ENCODE peak calls at places on chromosomes 2 and 18, in eight cellular contexts. Z is GM06990, U is fibroblast of lung, Q is OCI-LY7, E is lower lobe of right lung, C is cardiac fibroblast, X is fibroblast of villous mesenchyme, R is AG04450. P is an unnamed sample.

GRCh38 chr18:26487437-26487836 is 60.9 kb downstream of the KCTD1 start:
- DNase-seq in Z (no peak), U (no peak), Q (no peak), E (no peak), C (no peak), X (no peak), R (no peak), P (no peak)

GRCh38 chr2:9297807-9298206 is 91.2 kb downstream of the ASAP2 start:
- DNase-seq in Z (no peak), U (no peak), Q (no peak), E (no peak), C (no peak), X (no peak), R (no peak), P (no peak)

GRCh38 chr2:65491381-65491903 is 59.0 kb upstream of the SPRED2 start:
- DNase-seq in Z (no peak), U (peak), Q (no peak), E (no peak), C (no peak), X (no peak), R (no peak), P (no peak)

GRCh38 chr18:67672142-67672541 is 155.6 kb upstream of the DSEL start:
- DNase-seq in Z (no peak), U (no peak), Q (no peak), E (no peak), C (peak), X (no peak), R (no peak), P (no peak)

GRCh38 chr18:28177828-28178635 is 1.1 kb upstream of the CDH2 start:
- DNase-seq in Z (no peak), U (no peak), Q (no peak), E (no peak), C (peak), X (peak), R (no peak), P (no peak)

GRCh38 chr18:54672846-54673475 is 81.9 kb downstream of the DYNAP start:
- DNase-seq in Z (no peak), U (no peak), Q (no peak), E (no peak), C (peak), X (no peak), R (no peak), P (no peak)

GRCh38 chr2:68426885-68427579 is 40.1 kb downstream of the FBXO48 start:
- DNase-seq in Z (peak), U (peak), Q (peak), E (no peak), C (no peak), X (peak), R (peak), P (peak)

GRCh38 chr2:205746408-205746785 is 64.1 kb downstream of the NRP2 start:
- DNase-seq in Z (no peak), U (no peak), Q (no peak), E (peak), C (no peak), X (no peak), R (no peak), P (no peak)

GRCh38 chr2:101736233-101736632 is 38.7 kb downstream of the MAP4K4 start:
- DNase-seq in Z (no peak), U (no peak), Q (no peak), E (no peak), C (no peak), X (no peak), R (no peak), P (no peak)

GRCh38 chr2:96259497-96259921 is 6.3 kb downstream of the TMEM127 start:
- DNase-seq in Z (no peak), U (no peak), Q (no peak), E (peak), C (no peak), X (no peak), R (no peak), P (no peak)

GRCh38 chr2:96261328-96262003 is 4.3 kb downstream of the TMEM127 start:
- DNase-seq in Z (no peak), U (no peak), Q (no peak), E (no peak), C (no peak), X (no peak), R (no peak), P (no peak)

GRCh38 chr2:96262306-96262705 is 3.5 kb downstream of the TMEM127 start:
- DNase-seq in Z (no peak), U (no peak), Q (no peak), E (no peak), C (no peak), X (no peak), R (no peak), P (no peak)

GRCh38 chr2:96258393-96259022 is 7.3 kb downstream of the TMEM127 start:
- DNase-seq in Z (no peak), U (peak), Q (no peak), E (no peak), C (no peak), X (no peak), R (no peak), P (no peak)

GRCh38 chr2:96260404-96261260 is 5.2 kb downstream of the TMEM127 start:
- DNase-seq in Z (no peak), U (peak), Q (peak), E (peak), C (peak), X (peak), R (peak), P (peak)
- TF ChIP-seq CTCF in Z (peak), U (peak), Q (peak), E (peak), C (peak), X (peak), R (peak), P (peak)

DNA sequence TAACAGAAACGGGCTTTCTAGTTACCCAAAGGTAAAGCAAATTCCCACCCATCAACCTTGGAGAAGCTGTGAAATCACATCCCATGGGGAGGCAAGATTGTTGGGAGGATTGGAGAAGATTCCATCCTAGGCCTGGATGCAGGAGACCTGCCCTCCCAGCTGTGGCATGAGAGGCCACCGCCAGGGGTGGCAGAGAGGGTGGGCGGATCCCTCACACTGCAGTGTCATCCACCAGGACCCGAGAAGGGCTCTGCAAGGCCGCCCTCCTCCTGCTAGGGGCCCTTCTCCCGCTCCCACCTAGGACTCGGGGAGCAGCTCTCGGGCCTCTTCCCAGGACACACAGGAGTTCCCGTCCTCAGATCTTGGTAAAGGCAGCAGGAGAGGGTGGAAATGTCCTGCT is 15.5 kb upstream of the ATG16L1 start:
- DNase-seq in Z (no peak), U (no peak), Q (no peak), E (no peak), C (no peak), X (no peak), R (no peak), P (no peak)
- TF ChIP-seq CTCF in Z (no peak), U (no peak), Q (no peak), E (no peak), C (no peak), X (no peak), R (no peak), P (no peak)

DNA sequence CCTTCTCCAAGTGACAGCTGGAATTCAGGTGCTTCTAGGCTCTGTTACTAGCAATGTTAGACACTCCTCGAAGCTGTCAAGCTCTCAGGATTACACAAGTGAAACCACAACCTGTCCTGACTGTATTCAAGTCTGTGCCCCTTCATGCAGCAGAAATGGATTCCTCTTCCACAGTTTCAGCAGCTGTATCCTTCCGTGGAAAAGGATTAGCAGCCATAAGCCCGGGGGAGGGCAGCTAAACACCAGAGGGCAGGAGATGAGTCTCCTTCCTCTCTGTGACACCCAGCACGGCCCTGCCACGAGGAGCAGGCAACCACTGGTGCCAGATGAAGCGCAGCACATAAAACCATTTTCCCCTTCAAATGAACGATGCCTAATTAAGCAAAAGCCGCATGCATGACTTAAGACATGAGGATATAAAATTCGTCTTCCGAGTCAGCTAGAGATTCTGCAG is 1.2 kb downstream of the ST3GAL5 start:
- DNase-seq in Z (no peak), U (peak), Q (peak), E (peak), C (no peak), X (peak), R (no peak), P (no peak)
- TF ChIP-seq CTCF in Z (peak), U (no peak), Q (peak), E (no peak), C (peak), X (peak), R (peak), P (peak)

GRCh38 chr2:230902180-230902899 is 22.7 kb downstream of the GPR55 start:
- DNase-seq in Z (peak), U (peak), Q (peak), E (no peak), C (peak), X (peak), R (peak), P (peak)
- TF ChIP-seq CTCF in Z (peak), U (peak), Q (peak), E (peak), C (peak), X (peak), R (peak), P (peak)

GRCh38 chr2:127052771-127053691 is 53.9 kb downstream of the BIN1 start:
- DNase-seq in Z (no peak), U (no peak), Q (no peak), E (peak), C (no peak), X (no peak), R (no peak), P (no peak)
- TF ChIP-seq CTCF in Z (no peak), U (no peak), Q (no peak), E (no peak), C (no peak), X (no peak), R (no peak), P (no peak)

DNA sequence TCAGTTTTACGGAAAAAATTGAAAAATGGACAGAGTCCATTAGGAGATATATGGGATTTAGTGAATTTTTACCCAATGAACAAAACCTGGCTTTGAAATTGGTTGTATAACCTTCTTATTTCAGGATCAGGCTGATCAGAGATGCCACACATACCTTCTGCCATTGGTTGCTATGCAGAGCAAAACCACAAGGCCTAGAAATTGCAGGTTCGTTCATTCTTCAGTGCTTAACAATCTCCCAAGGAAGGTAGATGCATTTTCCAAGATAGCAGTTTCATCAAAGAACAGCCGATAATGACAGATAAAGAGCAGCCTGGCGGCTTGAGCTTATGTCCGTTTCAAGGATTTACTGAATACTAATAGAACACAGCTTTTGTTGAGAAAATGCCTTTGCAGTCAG is 868.8 kb downstream of the EPHA4 start:
- DNase-seq in Z (no peak), U (no peak), Q (no peak), E (no peak), C (no peak), X (no peak), R (no peak), P (no peak)
- TF ChIP-seq CTCF in Z (no peak), U (no peak), Q (no peak), E (no peak), C (no peak), X (no peak), R (no peak), P (no peak)

GRCh38 chr18:79679552-79680099 is at the start of gene CTDP1:
- DNase-seq in Z (no peak), U (peak), Q (peak), E (peak), C (peak), X (peak), R (peak), P (peak)
- TF ChIP-seq CTCF in Z (no peak), U (no peak), Q (no peak), E (no peak), C (no peak), X (no peak), R (no peak), P (no peak)

GRCh38 chr2:172488556-172488955 is 61.2 kb downstream of the ITGA6 start:
- DNase-seq in Z (no peak), U (no peak), Q (no peak), E (no peak), C (no peak), X (no peak), R (no peak), P (no peak)

GRCh38 chr2:172481507-172482262 is 54.3 kb downstream of the ITGA6 start:
- DNase-seq in Z (no peak), U (no peak), Q (no peak), E (no peak), C (no peak), X (no peak), R (no peak), P (no peak)

GRCh38 chr2:172484706-172485105 is 57.3 kb downstream of the ITGA6 start:
- DNase-seq in Z (no peak), U (no peak), Q (no peak), E (no peak), C (no peak), X (no peak), R (no peak), P (no peak)

GRCh38 chr2:172480301-172481218 is 53.2 kb downstream of the ITGA6 start:
- DNase-seq in Z (no peak), U (peak), Q (no peak), E (no peak), C (peak), X (peak), R (no peak), P (no peak)

GRCh38 chr2:172484253-172484652 is 56.9 kb downstream of the ITGA6 start:
- DNase-seq in Z (no peak), U (peak), Q (peak), E (no peak), C (peak), X (peak), R (no peak), P (no peak)
- TF ChIP-seq CTCF in Z (no peak), U (peak), Q (peak), E (no peak), C (peak), X (peak), R (peak), P (peak)

DNA sequence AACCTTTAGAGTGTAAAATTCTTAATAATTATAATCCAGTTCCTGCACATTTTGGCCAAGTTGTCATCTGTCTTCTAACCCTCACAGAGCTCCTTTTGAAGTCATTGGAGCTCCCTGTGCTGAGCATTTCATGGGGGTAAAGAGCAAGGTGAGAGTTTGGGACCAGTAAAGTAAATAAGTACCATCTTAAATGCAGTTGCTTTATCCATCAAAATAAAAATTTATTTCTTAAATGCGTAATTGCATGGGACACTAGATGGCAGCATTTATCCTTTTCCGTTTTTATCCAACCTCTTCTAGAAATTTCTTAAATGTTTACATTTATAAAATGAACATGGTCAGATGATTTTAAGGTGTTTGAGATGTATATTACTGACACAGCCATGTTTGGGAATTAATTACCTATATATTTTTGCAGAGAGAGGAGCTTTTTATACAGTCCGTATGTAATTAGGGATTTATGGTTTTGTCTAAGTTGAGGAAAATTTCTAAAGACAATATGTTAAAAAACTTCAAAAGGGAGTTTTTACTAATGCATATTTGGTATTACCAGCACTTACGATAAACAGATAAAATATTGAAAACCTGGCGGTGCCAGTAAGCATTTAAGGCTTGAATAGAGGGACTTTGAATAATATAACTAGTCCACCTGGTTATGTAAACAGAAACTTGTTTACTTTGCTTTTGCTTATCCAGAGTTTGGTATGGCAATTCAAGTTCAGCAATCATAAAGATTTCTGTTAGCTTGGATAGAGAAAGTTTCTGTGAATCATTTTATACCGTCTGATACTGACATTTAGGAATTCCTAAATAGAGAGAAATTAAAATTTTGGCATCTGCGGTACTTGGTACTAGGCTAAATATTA is 54.5 kb downstream of the ACSL3 start:
- DNase-seq in Z (no peak), U (peak), Q (peak), E (no peak), C (peak), X (peak), R (no peak), P (no peak)
- TF ChIP-seq CTCF in Z (peak), U (peak), Q (peak), E (peak), C (peak), X (peak), R (peak), P (peak)

DNA sequence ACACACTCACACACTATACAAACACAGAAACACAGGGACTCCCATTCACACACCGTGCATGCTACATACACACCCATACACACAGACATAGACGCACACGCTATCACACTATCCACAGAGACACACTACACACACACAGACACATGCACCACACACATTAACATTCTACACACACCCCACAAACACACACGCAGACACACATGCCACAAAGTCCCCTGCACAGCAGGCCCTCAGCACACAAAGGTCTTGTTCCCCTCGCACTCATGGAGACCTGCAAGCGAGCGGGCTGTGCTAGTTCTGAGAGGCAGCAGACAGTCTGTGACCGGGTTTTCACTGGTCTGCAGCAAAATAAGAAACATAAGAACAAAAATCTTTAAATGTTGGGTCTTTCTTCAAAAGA is 429.6 kb upstream of the SALL3 start:
- DNase-seq in Z (no peak), U (no peak), Q (no peak), E (no peak), C (no peak), X (no peak), R (no peak), P (no peak)
- TF ChIP-seq CTCF in Z (no peak), U (no peak), Q (no peak), E (no peak), C (no peak), X (no peak), R (no peak), P (no peak)